ENCODE peak calls at places on chromosomes 11 and 22, in ten cellular contexts. One of them, this sample, is unnamed.

GRCh38 chr22:35918466-35918865 is 110.2 kb downstream of the RBFOX2 start:
- DNase-seq in HL-60: no peak
- DNase-seq in left ventricle myocardium inferior: no peak
- DNase-seq in aorta: no peak
- DNase-seq in dorsolateral prefrontal cortex: no peak
- DNase-seq in lower lobe of right lung: no peak
- DNase-seq in CD8-positive, alpha-beta memory T cell: no peak
- DNase-seq in mammary epithelial cell: no peak
- DNase-seq in hepatocyte: no peak
- DNase-seq in heart right ventricle: no peak
- DNase-seq in this sample: no peak

GRCh38 chr11:67680701-67681472 is 6.5 kb upstream of the ALDH3B2 start:
- DNase-seq in dorsolateral prefrontal cortex: no peak
- DNase-seq in HL-60: no peak
- DNase-seq in left ventricle myocardium inferior: no peak
- DNase-seq in heart right ventricle: no peak
- DNase-seq in aorta: no peak
- DNase-seq in CD8-positive, alpha-beta memory T cell: no peak
- DNase-seq in mammary epithelial cell: no peak
- DNase-seq in lower lobe of right lung: no peak
- DNase-seq in hepatocyte: no peak
- DNase-seq in this sample: no peak

GRCh38 chr11:10592331-10592730 is 23.9 kb upstream of the LYVE1 start:
- DNase-seq in dorsolateral prefrontal cortex: no peak
- DNase-seq in CD8-positive, alpha-beta memory T cell: no peak
- DNase-seq in aorta: no peak
- DNase-seq in heart right ventricle: no peak
- DNase-seq in mammary epithelial cell: peak
- DNase-seq in HL-60: peak
- DNase-seq in lower lobe of right lung: no peak
- DNase-seq in hepatocyte: peak
- DNase-seq in left ventricle myocardium inferior: no peak
- DNase-seq in this sample: no peak

GRCh38 chr11:61091373-61092279 is 10.7 kb upstream of the CD5 start:
- DNase-seq in HL-60: no peak
- DNase-seq in hepatocyte: no peak
- DNase-seq in heart right ventricle: no peak
- DNase-seq in CD8-positive, alpha-beta memory T cell: no peak
- DNase-seq in dorsolateral prefrontal cortex: no peak
- DNase-seq in left ventricle myocardium inferior: no peak
- DNase-seq in mammary epithelial cell: peak
- DNase-seq in aorta: no peak
- DNase-seq in lower lobe of right lung: no peak
- DNase-seq in this sample: no peak

GRCh38 chr11:1356478-1356960 is 33.2 kb upstream of the BRSK2 start:
- DNase-seq in HL-60: no peak
- DNase-seq in dorsolateral prefrontal cortex: no peak
- DNase-seq in heart right ventricle: no peak
- DNase-seq in left ventricle myocardium inferior: no peak
- DNase-seq in lower lobe of right lung: no peak
- DNase-seq in hepatocyte: no peak
- DNase-seq in mammary epithelial cell: no peak
- DNase-seq in CD8-positive, alpha-beta memory T cell: no peak
- DNase-seq in aorta: no peak
- DNase-seq in this sample: no peak

GRCh38 chr11:16040151-16040550 is 316.2 kb downstream of the SOX6 start:
- DNase-seq in left ventricle myocardium inferior: no peak
- DNase-seq in lower lobe of right lung: no peak
- DNase-seq in dorsolateral prefrontal cortex: no peak
- DNase-seq in heart right ventricle: no peak
- DNase-seq in hepatocyte: no peak
- DNase-seq in mammary epithelial cell: no peak
- DNase-seq in HL-60: no peak
- DNase-seq in aorta: no peak
- DNase-seq in CD8-positive, alpha-beta memory T cell: no peak
- DNase-seq in this sample: no peak

GRCh38 chr11:15195454-15196200 is 80.9 kb downstream of the INSC start:
- DNase-seq in lower lobe of right lung: no peak
- DNase-seq in CD8-positive, alpha-beta memory T cell: no peak
- DNase-seq in mammary epithelial cell: no peak
- DNase-seq in left ventricle myocardium inferior: no peak
- DNase-seq in HL-60: no peak
- DNase-seq in hepatocyte: no peak
- DNase-seq in dorsolateral prefrontal cortex: no peak
- DNase-seq in aorta: no peak
- DNase-seq in heart right ventricle: no peak
- DNase-seq in this sample: no peak

GRCh38 chr11:17405232-17406005 is 17.0 kb upstream of the KCNJ11 start:
- DNase-seq in HL-60: no peak
- DNase-seq in lower lobe of right lung: peak
- DNase-seq in hepatocyte: peak
- DNase-seq in CD8-positive, alpha-beta memory T cell: no peak
- DNase-seq in dorsolateral prefrontal cortex: no peak
- DNase-seq in mammary epithelial cell: peak
- DNase-seq in heart right ventricle: peak
- DNase-seq in aorta: peak
- DNase-seq in left ventricle myocardium inferior: peak
- DNase-seq in this sample: peak

GRCh38 chr11:117946842-117947526 is 17.8 kb upstream of the TMPRSS13 start:
- DNase-seq in heart right ventricle: peak
- DNase-seq in left ventricle myocardium inferior: peak
- DNase-seq in aorta: peak
- DNase-seq in dorsolateral prefrontal cortex: peak
- DNase-seq in lower lobe of right lung: peak
- DNase-seq in CD8-positive, alpha-beta memory T cell: peak
- DNase-seq in mammary epithelial cell: peak
- DNase-seq in HL-60: peak
- DNase-seq in hepatocyte: peak
- DNase-seq in this sample: peak

GRCh38 chr22:46748948-46749681 is 11.1 kb upstream of the CERK start:
- DNase-seq in dorsolateral prefrontal cortex: no peak
- DNase-seq in HL-60: peak
- DNase-seq in mammary epithelial cell: no peak
- DNase-seq in heart right ventricle: no peak
- DNase-seq in lower lobe of right lung: no peak
- DNase-seq in aorta: peak
- DNase-seq in hepatocyte: no peak
- DNase-seq in CD8-positive, alpha-beta memory T cell: peak
- DNase-seq in left ventricle myocardium inferior: no peak
- DNase-seq in this sample: no peak

GRCh38 chr11:115321602-115322289 is 182.5 kb downstream of the CADM1 start:
- DNase-seq in CD8-positive, alpha-beta memory T cell: no peak
- DNase-seq in aorta: no peak
- DNase-seq in mammary epithelial cell: no peak
- DNase-seq in hepatocyte: no peak
- DNase-seq in HL-60: no peak
- DNase-seq in left ventricle myocardium inferior: no peak
- DNase-seq in lower lobe of right lung: no peak
- DNase-seq in dorsolateral prefrontal cortex: no peak
- DNase-seq in heart right ventricle: no peak
- DNase-seq in this sample: no peak

GRCh38 chr11:130121430-130121978 is 38.1 kb upstream of the ST14 start:
- DNase-seq in heart right ventricle: no peak
- DNase-seq in aorta: no peak
- DNase-seq in lower lobe of right lung: no peak
- DNase-seq in dorsolateral prefrontal cortex: no peak
- DNase-seq in CD8-positive, alpha-beta memory T cell: peak
- DNase-seq in mammary epithelial cell: peak
- DNase-seq in hepatocyte: no peak
- DNase-seq in left ventricle myocardium inferior: no peak
- DNase-seq in HL-60: no peak
- DNase-seq in this sample: no peak

GRCh38 chr11:13423372-13423771 is 39.6 kb downstream of the BTBD10 start:
- DNase-seq in CD8-positive, alpha-beta memory T cell: no peak
- DNase-seq in aorta: no peak
- DNase-seq in HL-60: no peak
- DNase-seq in heart right ventricle: no peak
- DNase-seq in left ventricle myocardium inferior: no peak
- DNase-seq in dorsolateral prefrontal cortex: no peak
- DNase-seq in lower lobe of right lung: no peak
- DNase-seq in mammary epithelial cell: no peak
- DNase-seq in hepatocyte: no peak
- DNase-seq in this sample: no peak

GRCh38 chr11:93288079-93288478 is 42.5 kb upstream of the DEUP1 start:
- DNase-seq in lower lobe of right lung: no peak
- DNase-seq in CD8-positive, alpha-beta memory T cell: no peak
- DNase-seq in left ventricle myocardium inferior: no peak
- DNase-seq in dorsolateral prefrontal cortex: no peak
- DNase-seq in hepatocyte: no peak
- DNase-seq in HL-60: no peak
- DNase-seq in mammary epithelial cell: no peak
- DNase-seq in aorta: no peak
- DNase-seq in heart right ventricle: no peak
- DNase-seq in this sample: no peak

GRCh38 chr22:32050678-32051515 is 7.8 kb downstream of the SLC5A1 start:
- DNase-seq in mammary epithelial cell: peak
- DNase-seq in CD8-positive, alpha-beta memory T cell: peak
- DNase-seq in heart right ventricle: peak
- DNase-seq in left ventricle myocardium inferior: no peak
- DNase-seq in aorta: peak
- DNase-seq in dorsolateral prefrontal cortex: no peak
- DNase-seq in hepatocyte: peak
- DNase-seq in HL-60: peak
- DNase-seq in lower lobe of right lung: no peak
- DNase-seq in this sample: peak

GRCh38 chr11:131899954-131900580 is 529.7 kb downstream of the NTM start:
- DNase-seq in left ventricle myocardium inferior: peak
- DNase-seq in hepatocyte: no peak
- DNase-seq in HL-60: no peak
- DNase-seq in dorsolateral prefrontal cortex: no peak
- DNase-seq in CD8-positive, alpha-beta memory T cell: no peak
- DNase-seq in aorta: no peak
- DNase-seq in heart right ventricle: no peak
- DNase-seq in lower lobe of right lung: no peak
- DNase-seq in mammary epithelial cell: no peak
- DNase-seq in this sample: no peak

GRCh38 chr11:132888226-132888625 is 644.1 kb downstream of the OPCML start:
- DNase-seq in mammary epithelial cell: no peak
- DNase-seq in lower lobe of right lung: no peak
- DNase-seq in left ventricle myocardium inferior: no peak
- DNase-seq in HL-60: no peak
- DNase-seq in hepatocyte: no peak
- DNase-seq in dorsolateral prefrontal cortex: no peak
- DNase-seq in aorta: no peak
- DNase-seq in heart right ventricle: no peak
- DNase-seq in CD8-positive, alpha-beta memory T cell: no peak
- DNase-seq in this sample: no peak

GRCh38 chr11:26842458-26842841 is 120.6 kb upstream of the SLC5A12 start:
- DNase-seq in left ventricle myocardium inferior: no peak
- DNase-seq in CD8-positive, alpha-beta memory T cell: no peak
- DNase-seq in HL-60: no peak
- DNase-seq in heart right ventricle: no peak
- DNase-seq in aorta: no peak
- DNase-seq in hepatocyte: peak
- DNase-seq in lower lobe of right lung: no peak
- DNase-seq in mammary epithelial cell: no peak
- DNase-seq in dorsolateral prefrontal cortex: no peak
- DNase-seq in this sample: no peak
- H3K27ac ChIP-seq in left ventricle myocardium inferior: peak
- H3K27ac ChIP-seq in CD8-positive, alpha-beta memory T cell: no peak
- H3K27ac ChIP-seq in HL-60: no peak
- H3K27ac ChIP-seq in heart right ventricle: peak
- H3K27ac ChIP-seq in aorta: peak
- H3K27ac ChIP-seq in hepatocyte: peak
- H3K27ac ChIP-seq in lower lobe of right lung: no peak
- H3K27ac ChIP-seq in mammary epithelial cell: no peak
- H3K27ac ChIP-seq in dorsolateral prefrontal cortex: no peak
- H3K27ac ChIP-seq in this sample: peak

GRCh38 chr22:30393322-30393680 is 3.5 kb upstream of the SEC14L2 start:
- DNase-seq in CD8-positive, alpha-beta memory T cell: no peak
- DNase-seq in dorsolateral prefrontal cortex: no peak
- DNase-seq in HL-60: no peak
- DNase-seq in hepatocyte: no peak
- DNase-seq in lower lobe of right lung: no peak
- DNase-seq in heart right ventricle: no peak
- DNase-seq in aorta: no peak
- DNase-seq in mammary epithelial cell: no peak
- DNase-seq in left ventricle myocardium inferior: no peak
- DNase-seq in this sample: no peak
- H3K4me3 ChIP-seq in CD8-positive, alpha-beta memory T cell: no peak
- H3K4me3 ChIP-seq in dorsolateral prefrontal cortex: no peak
- H3K4me3 ChIP-seq in HL-60: no peak
- H3K4me3 ChIP-seq in hepatocyte: no peak
- H3K4me3 ChIP-seq in lower lobe of right lung: no peak
- H3K4me3 ChIP-seq in heart right ventricle: no peak
- H3K4me3 ChIP-seq in aorta: no peak
- H3K4me3 ChIP-seq in mammary epithelial cell: no peak
- H3K4me3 ChIP-seq in left ventricle myocardium inferior: no peak
- H3K4me3 ChIP-seq in this sample: no peak

GRCh38 chr11:35600439-35600838 is 17.8 kb upstream of the FJX1 start:
- DNase-seq in heart right ventricle: no peak
- DNase-seq in hepatocyte: no peak
- DNase-seq in mammary epithelial cell: no peak
- DNase-seq in HL-60: no peak
- DNase-seq in aorta: no peak
- DNase-seq in left ventricle myocardium inferior: no peak
- DNase-seq in CD8-positive, alpha-beta memory T cell: no peak
- DNase-seq in dorsolateral prefrontal cortex: no peak
- DNase-seq in lower lobe of right lung: no peak
- DNase-seq in this sample: no peak
- H3K27ac ChIP-seq in heart right ventricle: no peak
- H3K27ac ChIP-seq in hepatocyte: no peak
- H3K27ac ChIP-seq in mammary epithelial cell: no peak
- H3K27ac ChIP-seq in HL-60: no peak
- H3K27ac ChIP-seq in aorta: no peak
- H3K27ac ChIP-seq in left ventricle myocardium inferior: no peak
- H3K27ac ChIP-seq in CD8-positive, alpha-beta memory T cell: no peak
- H3K27ac ChIP-seq in dorsolateral prefrontal cortex: no peak
- H3K27ac ChIP-seq in lower lobe of right lung: no peak
- H3K27ac ChIP-seq in this sample: no peak

GRCh38 chr11:65617990-65618751 is 2.6 kb downstream of the PCNX3 start:
- DNase-seq in mammary epithelial cell: no peak
- DNase-seq in dorsolateral prefrontal cortex: no peak
- DNase-seq in lower lobe of right lung: no peak
- DNase-seq in left ventricle myocardium inferior: no peak
- DNase-seq in CD8-positive, alpha-beta memory T cell: no peak
- DNase-seq in hepatocyte: no peak
- DNase-seq in HL-60: no peak
- DNase-seq in aorta: no peak
- DNase-seq in heart right ventricle: no peak
- DNase-seq in this sample: no peak

GRCh38 chr11:65618763-65619162 is 3.2 kb downstream of the PCNX3 start:
- DNase-seq in lower lobe of right lung: no peak
- DNase-seq in heart right ventricle: no peak
- DNase-seq in hepatocyte: no peak
- DNase-seq in aorta: no peak
- DNase-seq in dorsolateral prefrontal cortex: no peak
- DNase-seq in CD8-positive, alpha-beta memory T cell: no peak
- DNase-seq in left ventricle myocardium inferior: no peak
- DNase-seq in mammary epithelial cell: no peak
- DNase-seq in HL-60: no peak
- DNase-seq in this sample: no peak

GRCh38 chr11:65615950-65616574 is 486 bp downstream of the PCNX3 start:
- DNase-seq in mammary epithelial cell: peak
- DNase-seq in left ventricle myocardium inferior: peak
- DNase-seq in aorta: no peak
- DNase-seq in heart right ventricle: no peak
- DNase-seq in dorsolateral prefrontal cortex: no peak
- DNase-seq in lower lobe of right lung: no peak
- DNase-seq in CD8-positive, alpha-beta memory T cell: no peak
- DNase-seq in hepatocyte: peak
- DNase-seq in HL-60: peak
- DNase-seq in this sample: no peak

GRCh38 chr11:65616575-65617001 is 1.0 kb downstream of the PCNX3 start:
- DNase-seq in left ventricle myocardium inferior: no peak
- DNase-seq in dorsolateral prefrontal cortex: no peak
- DNase-seq in HL-60: no peak
- DNase-seq in mammary epithelial cell: no peak
- DNase-seq in aorta: no peak
- DNase-seq in heart right ventricle: no peak
- DNase-seq in CD8-positive, alpha-beta memory T cell: no peak
- DNase-seq in hepatocyte: no peak
- DNase-seq in lower lobe of right lung: no peak
- DNase-seq in this sample: no peak

GRCh38 chr11:65617136-65617850 is 1.7 kb downstream of the PCNX3 start:
- DNase-seq in HL-60: no peak
- DNase-seq in hepatocyte: no peak
- DNase-seq in left ventricle myocardium inferior: no peak
- DNase-seq in dorsolateral prefrontal cortex: no peak
- DNase-seq in lower lobe of right lung: no peak
- DNase-seq in heart right ventricle: no peak
- DNase-seq in CD8-positive, alpha-beta memory T cell: no peak
- DNase-seq in mammary epithelial cell: no peak
- DNase-seq in aorta: no peak
- DNase-seq in this sample: no peak
- H3K4me3 ChIP-seq in HL-60: peak
- H3K4me3 ChIP-seq in hepatocyte: no peak
- H3K4me3 ChIP-seq in left ventricle myocardium inferior: peak
- H3K4me3 ChIP-seq in dorsolateral prefrontal cortex: no peak
- H3K4me3 ChIP-seq in lower lobe of right lung: peak
- H3K4me3 ChIP-seq in heart right ventricle: peak
- H3K4me3 ChIP-seq in CD8-positive, alpha-beta memory T cell: no peak
- H3K4me3 ChIP-seq in mammary epithelial cell: no peak
- H3K4me3 ChIP-seq in aorta: no peak
- H3K4me3 ChIP-seq in this sample: peak

This sample was measured in suprapubic skin.